ENCODE peak calls at places on chromosomes 2 and 18, in four cellular contexts. S is left ventricle myocardium inferior, Y is IMR-90, F is heart left ventricle. I is an unnamed sample.

GRCh38 chr18:3604626-3605408 is 154.8 kb downstream of the TGIF1 start:
- DNase-seq in Y (peak; percentile 98), F (no peak), S (no peak), I (no peak)

GRCh38 chr2:112173646-112174319 is 35.6 kb downstream of the FBLN7 start:
- DNase-seq in Y (no peak), S (no peak), F (no peak), I (no peak)

GRCh38 chr2:235324324-235324723 is 169.5 kb upstream of the AGAP1 start:
- DNase-seq in F (no peak), Y (peak; percentile 23), S (no peak), I (no peak)

GRCh38 chr18:27008575-27008974 is 143.1 kb upstream of the AQP4 start:
- DNase-seq in S (no peak), F (no peak), Y (no peak), I (no peak)

GRCh38 chr2:202387608-202388342 is 11.6 kb downstream of the BMPR2 start:
- DNase-seq in F (no peak), S (no peak), Y (no peak), I (no peak)

GRCh38 chr2:112821142-112821541 is 15.4 kb downstream of the IL1B start:
- DNase-seq in F (no peak), Y (no peak), S (no peak), I (no peak)

GRCh38 chr2:46381263-46381849 is 84.1 kb downstream of the EPAS1 start:
- DNase-seq in F (peak; percentile 39), S (no peak), Y (peak; percentile 30), I (no peak)

GRCh38 chr2:20448246-20449046 is 1.6 kb downstream of the RHOB start:
- DNase-seq in S (no peak), F (no peak), Y (peak; percentile 19), I (no peak)

GRCh38 chr2:27147935-27148334 is 869 bp upstream of the TCF23 start:
- DNase-seq in S (no peak), F (no peak), Y (no peak), I (no peak)

GRCh38 chr18:57437433-57437781 is 2.2 kb downstream of the ONECUT2 start:
- DNase-seq in F (no peak), S (no peak), Y (no peak), I (no peak)

GRCh38 chr2:41967426-41968181 is 80.2 kb upstream of the PKDCC start:
- DNase-seq in F (no peak), Y (no peak), S (peak; percentile 40), I (peak; percentile 64)

GRCh38 chr2:98348066-98348561 is 1.9 kb downstream of the CNGA3 start:
- DNase-seq in S (no peak), Y (no peak), F (no peak), I (no peak)

GRCh38 chr2:212995920-212996319 is 155.5 kb downstream of the IKZF2 start:
- DNase-seq in S (no peak), F (no peak), Y (peak; percentile 78), I (no peak)

GRCh38 chr2:129334696-129335095 is 644.8 kb upstream of the RAB6C start:
- DNase-seq in F (peak; percentile 76), S (peak; percentile 45), Y (no peak), I (peak; percentile 88)

GRCh38 chr2:238897122-238897880 is 49.4 kb downstream of the TWIST2 start:
- DNase-seq in Y (no peak), S (no peak), F (no peak), I (no peak)

GRCh38 chr18:58505181-58505580 is 123.7 kb downstream of the ALPK2 start:
- DNase-seq in F (no peak), Y (no peak), S (no peak), I (no peak)

GRCh38 chr2:119008108-119008507 is 66.1 kb downstream of the MARCO start:
- DNase-seq in Y (no peak), F (no peak), S (no peak), I (no peak)

GRCh38 chr2:165898381-165898780 is 55.2 kb downstream of the TTC21B start:
- DNase-seq in S (no peak), Y (peak; percentile 28), F (no peak), I (no peak)

GRCh38 chr2:6917761-6918421 is 679 bp downstream of the RNF144A start:
- DNase-seq in F (no peak), S (peak; percentile 38), Y (no peak), I (peak; percentile 55)

GRCh38 chr2:157404363-157404762 is 39.5 kb downstream of the CYTIP start:
- DNase-seq in S (no peak), F (no peak), Y (no peak), I (no peak)

GRCh38 chr2:70241338-70241737 is 7.1 kb downstream of the TIA1 start:
- DNase-seq in S (no peak), F (no peak), Y (peak; percentile 54), I (no peak)

GRCh38 chr2:137964066-137964858 is at the start of gene HNMT:
- DNase-seq in F (peak; percentile 43), Y (peak; percentile 55), S (no peak), I (peak; percentile 19)

GRCh38 chr2:112480540-112481049 is 1.4 kb upstream of the TTL start:
- DNase-seq in F (no peak), Y (no peak), S (no peak), I (no peak)

GRCh38 chr2:191264647-191265079 is 19.5 kb downstream of the MYO1B start:
- DNase-seq in S (no peak), F (peak; percentile 48), Y (peak; percentile 89), I (no peak)

GRCh38 chr2:3039188-3040065 is 338.2 kb downstream of the EIPR1 start:
- DNase-seq in Y (no peak), S (no peak), F (no peak), I (no peak)

GRCh38 chr2:69022548-69022947 is 9.6 kb downstream of the ANTXR1 start:
- DNase-seq in S (no peak), Y (no peak), F (no peak), I (no peak)

GRCh38 chr2:88857951-88858406 is 166.5 kb downstream of the RPIA start:
- DNase-seq in Y (peak; percentile 62), F (no peak), S (no peak), I (no peak)

GRCh38 chr2:66423391-66423790 is 11.5 kb upstream of the MEIS1 start:
- DNase-seq in Y (no peak), S (no peak), F (no peak), I (no peak)

GRCh38 chr2:182164686-182165085 is 179.0 kb downstream of the PPP1R1C start:
- DNase-seq in Y (no peak), S (no peak), F (no peak), I (no peak)

GRCh38 chr2:152861349-152861942 is 143.0 kb downstream of the ARL6IP6 start:
- DNase-seq in S (no peak), F (no peak), Y (peak; percentile 12), I (no peak)

GRCh38 chr2:102505290-102505689 is 32.3 kb downstream of the SLC9A4 start:
- DNase-seq in S (no peak), Y (no peak), F (no peak), I (no peak)

DNA sequence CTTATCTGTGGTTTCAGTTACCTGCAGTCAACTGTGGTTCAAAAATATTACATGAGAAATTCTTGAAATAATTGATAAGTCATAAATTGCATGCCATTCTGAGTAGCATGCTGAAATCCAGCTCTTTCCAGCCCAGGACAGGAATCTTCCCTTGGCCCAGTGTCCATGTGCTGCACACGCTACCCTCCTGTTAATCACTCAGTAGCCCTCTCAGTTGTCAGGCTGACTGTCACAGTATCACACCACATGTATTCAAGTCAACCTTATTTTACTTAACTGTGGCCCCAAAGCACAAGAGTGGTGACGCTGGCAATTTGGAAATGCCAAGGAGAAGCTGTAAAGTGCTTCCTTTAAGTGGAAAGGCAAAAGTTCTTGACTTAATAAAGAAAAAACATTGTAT is 141.1 kb downstream of the TANC1 start:
- DNase-seq in F (no peak), Y (no peak), S (no peak), I (no peak)
- H3K27ac ChIP-seq in F (no peak overlapping the region), Y (no peak overlapping the region), S (peak overlapping the region; percentile 77), I (no peak overlapping the region)

DNA sequence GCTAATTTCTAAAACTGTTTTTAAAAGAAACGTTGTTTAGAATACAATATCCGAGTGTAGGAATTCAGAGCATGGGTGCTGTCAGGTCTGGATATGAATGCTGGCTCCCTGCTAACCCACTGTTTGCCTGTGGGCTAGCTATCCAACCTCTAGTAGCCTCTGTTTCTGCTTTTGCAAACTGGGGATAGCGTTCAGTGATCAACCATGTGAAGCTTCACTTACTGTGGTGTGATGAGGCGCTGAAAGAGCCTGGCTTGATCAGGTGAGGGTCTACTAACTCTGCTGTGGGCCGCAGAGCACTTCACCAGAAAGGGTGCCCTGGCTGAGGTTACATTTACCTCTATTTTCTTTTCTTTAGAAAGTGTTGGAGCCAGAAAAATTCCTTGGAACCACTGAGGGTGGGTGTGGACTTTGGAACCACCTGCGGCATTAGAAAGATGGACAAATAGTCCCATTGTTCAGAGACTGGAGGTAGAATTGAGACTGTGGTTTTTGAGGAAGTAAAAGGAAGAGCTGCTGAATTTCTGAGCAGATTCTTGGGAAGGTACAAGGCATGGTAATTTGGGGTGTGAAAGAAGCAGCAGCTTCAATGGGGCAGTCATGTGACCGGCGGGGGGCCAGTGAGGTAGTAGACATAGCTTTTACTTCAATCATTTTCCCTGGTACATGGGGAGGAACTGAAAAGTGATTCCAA is 96.3 kb upstream of the CD302 start:
- DNase-seq in S (no peak), Y (no peak), F (no peak), I (no peak)
- H3K4me1 ChIP-seq in S (no peaks in the 10 kb centered on the region), Y (no peaks in the 10 kb centered on the region), F (no peaks in the 10 kb centered on the region), I (no peaks in the 10 kb centered on the region)

GRCh38 chr2:195307751-195308150 is 349.3 kb upstream of the SLC39A10 start:
- DNase-seq in S (no peak), Y (no peak), F (no peak), I (no peak)

GRCh38 chr2:195308163-195308562 is 348.9 kb upstream of the SLC39A10 start:
- DNase-seq in S (no peak), F (no peak), Y (no peak), I (no peak)

DNA sequence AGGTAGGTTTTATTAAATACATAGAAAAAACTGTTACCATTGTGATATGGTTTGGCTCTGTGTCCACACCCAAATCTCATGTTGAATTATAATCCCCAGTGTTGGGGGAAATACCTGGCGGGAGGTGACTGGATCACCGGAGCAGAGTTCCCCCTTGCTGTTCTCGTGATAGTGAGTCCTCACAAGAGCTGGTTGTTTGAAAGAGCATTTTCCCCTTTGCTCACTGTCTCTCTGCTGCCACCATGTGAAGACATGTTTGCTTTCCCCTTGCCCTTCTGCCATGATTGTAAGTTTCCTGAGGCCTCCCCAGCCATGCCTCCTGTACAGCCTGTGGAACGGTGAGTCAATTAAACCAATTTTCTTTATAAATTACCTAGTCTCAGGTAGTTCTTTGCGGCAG is 352.7 kb upstream of the SLC39A10 start:
- DNase-seq in Y (peak; percentile 2), S (no peak), F (no peak), I (no peak)
- TF ChIP-seq CTCF in Y (no peak), S (no peak), F (no peak), I (no peak)

DNA sequence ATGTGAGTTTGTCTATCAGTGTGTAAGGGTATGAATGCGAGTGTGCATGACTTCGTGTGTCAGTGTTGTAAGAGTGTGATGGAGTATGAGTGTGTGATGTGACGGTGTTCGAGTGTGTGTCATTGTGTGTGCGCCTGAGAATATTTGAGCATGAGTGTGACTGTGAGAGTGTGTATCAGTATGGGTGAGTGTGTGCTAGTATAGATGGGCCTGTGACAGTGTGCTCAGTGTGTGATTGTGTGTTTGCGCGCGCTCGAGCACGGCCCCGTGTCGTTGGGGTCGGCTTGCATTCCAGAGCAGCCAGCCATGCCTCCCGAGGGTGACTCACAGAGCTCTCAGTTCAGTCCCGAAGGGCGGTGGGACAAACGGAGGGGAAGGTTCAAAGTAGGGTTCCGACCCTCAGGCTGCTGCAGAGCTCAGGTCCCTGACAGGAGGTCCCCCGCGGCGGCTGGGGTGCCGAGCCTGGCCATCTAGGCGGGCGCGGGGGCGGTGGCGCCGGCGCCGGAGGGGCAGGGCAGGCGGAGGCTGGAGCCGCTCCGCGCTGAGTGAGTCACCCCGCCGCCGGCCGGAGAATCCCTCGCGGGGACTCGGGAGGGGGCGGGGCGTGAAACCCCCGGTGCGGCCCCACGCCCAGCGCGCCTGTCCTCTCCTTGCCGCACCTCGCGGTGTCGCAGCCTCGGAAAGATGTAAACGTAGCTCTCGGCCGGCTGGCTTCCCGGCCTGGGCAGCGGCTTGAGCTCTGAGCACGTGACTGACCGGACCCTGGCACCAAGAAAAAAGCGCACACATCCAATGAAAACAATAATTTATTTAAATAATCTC is 3.8 kb downstream of the DLX2 start:
- DNase-seq in S (no peak), Y (peak; percentile 71), F (peak; percentile 61), I (peak; percentile 58)
- H3K27ac ChIP-seq in S (no peak overlapping the region), Y (peak overlapping the region; percentile 72), F (no peak overlapping the region), I (no peak overlapping the region)

I was measured in psoas muscle.